ENCODE peak calls at places on chromosome 19, in seven cellular contexts. One of them, this sample, is unnamed.

GRCh38 chr19:8526345-8527062 is 12.5 kb upstream of the ZNF414 start:
- DNase-seq in skeletal muscle cell: peak
- DNase-seq in nephron progenitor cell: peak
- DNase-seq in fibroblast of pulmonary artery: peak
- DNase-seq in breast epithelium: peak
- DNase-seq in EL: peak
- DNase-seq in effector CD4-positive, alpha-beta T cell: no peak
- DNase-seq in this sample: peak

GRCh38 chr19:38132781-38133180 is 91.2 kb downstream of the DPF1 start:
- DNase-seq in effector CD4-positive, alpha-beta T cell: no peak
- DNase-seq in fibroblast of pulmonary artery: no peak
- DNase-seq in nephron progenitor cell: no peak
- DNase-seq in EL: no peak
- DNase-seq in breast epithelium: no peak
- DNase-seq in skeletal muscle cell: no peak
- DNase-seq in this sample: no peak

GRCh38 chr19:8905342-8905741 is 73.2 kb downstream of the MBD3L1 start:
- DNase-seq in breast epithelium: no peak
- DNase-seq in fibroblast of pulmonary artery: no peak
- DNase-seq in EL: no peak
- DNase-seq in skeletal muscle cell: no peak
- DNase-seq in effector CD4-positive, alpha-beta T cell: no peak
- DNase-seq in nephron progenitor cell: no peak
- DNase-seq in this sample: no peak

GRCh38 chr19:6014551-6015135 is 36.7 kb upstream of the RANBP3 start:
- DNase-seq in skeletal muscle cell: no peak
- DNase-seq in effector CD4-positive, alpha-beta T cell: no peak
- DNase-seq in fibroblast of pulmonary artery: no peak
- DNase-seq in EL: no peak
- DNase-seq in nephron progenitor cell: no peak
- DNase-seq in breast epithelium: no peak
- DNase-seq in this sample: no peak

GRCh38 chr19:51179297-51179696 is 37.2 kb downstream of the SIGLEC7 start:
- DNase-seq in skeletal muscle cell: no peak
- DNase-seq in fibroblast of pulmonary artery: no peak
- DNase-seq in EL: no peak
- DNase-seq in breast epithelium: no peak
- DNase-seq in nephron progenitor cell: no peak
- DNase-seq in effector CD4-positive, alpha-beta T cell: no peak
- DNase-seq in this sample: no peak

GRCh38 chr19:55666343-55667005 is 8.6 kb upstream of the EPN1 start:
- DNase-seq in skeletal muscle cell: no peak
- DNase-seq in EL: no peak
- DNase-seq in fibroblast of pulmonary artery: no peak
- DNase-seq in nephron progenitor cell: no peak
- DNase-seq in effector CD4-positive, alpha-beta T cell: no peak
- DNase-seq in breast epithelium: no peak
- DNase-seq in this sample: no peak

GRCh38 chr19:8640402-8641004 is 10.1 kb downstream of the NFILZ start:
- DNase-seq in fibroblast of pulmonary artery: no peak
- DNase-seq in effector CD4-positive, alpha-beta T cell: no peak
- DNase-seq in EL: no peak
- DNase-seq in skeletal muscle cell: no peak
- DNase-seq in breast epithelium: no peak
- DNase-seq in nephron progenitor cell: no peak
- DNase-seq in this sample: no peak

GRCh38 chr19:4042731-4043082 is 24.0 kb downstream of the ZBTB7A start:
- DNase-seq in EL: no peak
- DNase-seq in nephron progenitor cell: no peak
- DNase-seq in skeletal muscle cell: no peak
- DNase-seq in fibroblast of pulmonary artery: no peak
- DNase-seq in effector CD4-positive, alpha-beta T cell: no peak
- DNase-seq in breast epithelium: peak
- DNase-seq in this sample: no peak

GRCh38 chr19:33434886-33435705 is 61.6 kb downstream of the CEBPG start:
- DNase-seq in nephron progenitor cell: no peak
- DNase-seq in breast epithelium: no peak
- DNase-seq in effector CD4-positive, alpha-beta T cell: no peak
- DNase-seq in EL: peak
- DNase-seq in skeletal muscle cell: no peak
- DNase-seq in fibroblast of pulmonary artery: peak
- DNase-seq in this sample: peak

GRCh38 chr19:29371766-29372415 is 153.9 kb upstream of the VSTM2B start:
- DNase-seq in skeletal muscle cell: no peak
- DNase-seq in breast epithelium: no peak
- DNase-seq in nephron progenitor cell: no peak
- DNase-seq in EL: no peak
- DNase-seq in effector CD4-positive, alpha-beta T cell: no peak
- DNase-seq in fibroblast of pulmonary artery: no peak
- DNase-seq in this sample: no peak

GRCh38 chr19:29559743-29560142 is 33.9 kb downstream of the VSTM2B start:
- DNase-seq in breast epithelium: no peak
- DNase-seq in EL: no peak
- DNase-seq in nephron progenitor cell: no peak
- DNase-seq in skeletal muscle cell: no peak
- DNase-seq in fibroblast of pulmonary artery: no peak
- DNase-seq in effector CD4-positive, alpha-beta T cell: no peak
- DNase-seq in this sample: no peak

GRCh38 chr19:13844130-13844631 is 32.8 kb upstream of the NANOS3 start:
- DNase-seq in effector CD4-positive, alpha-beta T cell: no peak
- DNase-seq in fibroblast of pulmonary artery: no peak
- DNase-seq in breast epithelium: no peak
- DNase-seq in nephron progenitor cell: no peak
- DNase-seq in EL: no peak
- DNase-seq in skeletal muscle cell: no peak
- DNase-seq in this sample: no peak

GRCh38 chr19:39506944-39507714 is 7.8 kb upstream of the SELENOV start:
- DNase-seq in fibroblast of pulmonary artery: peak
- DNase-seq in skeletal muscle cell: peak
- DNase-seq in effector CD4-positive, alpha-beta T cell: no peak
- DNase-seq in EL: peak
- DNase-seq in nephron progenitor cell: peak
- DNase-seq in breast epithelium: no peak
- DNase-seq in this sample: peak

GRCh38 chr19:37079238-37079637 is 1.0 kb downstream of the ZNF420 start:
- DNase-seq in fibroblast of pulmonary artery: no peak
- DNase-seq in breast epithelium: no peak
- DNase-seq in nephron progenitor cell: no peak
- DNase-seq in skeletal muscle cell: no peak
- DNase-seq in effector CD4-positive, alpha-beta T cell: no peak
- DNase-seq in EL: peak
- DNase-seq in this sample: no peak

GRCh38 chr19:18322318-18322758 is 538 bp downstream of the LSM4 start:
- DNase-seq in nephron progenitor cell: peak
- DNase-seq in EL: peak
- DNase-seq in fibroblast of pulmonary artery: peak
- DNase-seq in skeletal muscle cell: no peak
- DNase-seq in breast epithelium: no peak
- DNase-seq in effector CD4-positive, alpha-beta T cell: no peak
- DNase-seq in this sample: peak

GRCh38 chr19:46225558-46226004 is 4.0 kb upstream of the IGFL1 start:
- DNase-seq in nephron progenitor cell: peak
- DNase-seq in breast epithelium: no peak
- DNase-seq in fibroblast of pulmonary artery: peak
- DNase-seq in effector CD4-positive, alpha-beta T cell: no peak
- DNase-seq in skeletal muscle cell: no peak
- DNase-seq in EL: no peak
- DNase-seq in this sample: no peak

GRCh38 chr19:44627631-44628030 is 14.3 kb downstream of the IGSF23 start:
- DNase-seq in fibroblast of pulmonary artery: no peak
- DNase-seq in skeletal muscle cell: no peak
- DNase-seq in nephron progenitor cell: no peak
- DNase-seq in effector CD4-positive, alpha-beta T cell: no peak
- DNase-seq in EL: no peak
- DNase-seq in breast epithelium: no peak
- DNase-seq in this sample: no peak

GRCh38 chr19:10885241-10886169 is 14.2 kb downstream of the CARM1 start:
- DNase-seq in skeletal muscle cell: no peak
- DNase-seq in EL: no peak
- DNase-seq in breast epithelium: no peak
- DNase-seq in effector CD4-positive, alpha-beta T cell: no peak
- DNase-seq in nephron progenitor cell: no peak
- DNase-seq in fibroblast of pulmonary artery: no peak
- DNase-seq in this sample: no peak

GRCh38 chr19:49098795-49099194 is 13.5 kb downstream of the SNRNP70 start:
- DNase-seq in breast epithelium: no peak
- DNase-seq in fibroblast of pulmonary artery: no peak
- DNase-seq in EL: no peak
- DNase-seq in effector CD4-positive, alpha-beta T cell: no peak
- DNase-seq in skeletal muscle cell: no peak
- DNase-seq in nephron progenitor cell: no peak
- DNase-seq in this sample: no peak

GRCh38 chr19:56120002-56120370 is 1.1 kb downstream of the ZNF787 start:
- DNase-seq in breast epithelium: no peak
- DNase-seq in skeletal muscle cell: no peak
- DNase-seq in effector CD4-positive, alpha-beta T cell: no peak
- DNase-seq in EL: no peak
- DNase-seq in fibroblast of pulmonary artery: no peak
- DNase-seq in nephron progenitor cell: no peak
- DNase-seq in this sample: no peak